ENCODE peak calls at places on chromosome 5, in nine cellular contexts. One of them, this sample, is unnamed.
A peak's percentile ranks its signal among the peaks of the same experiment; 100 is the strongest.

GRCh38 chr5:14593326-14594036 is 11.9 kb downstream of the OTULINL start:
- DNase-seq in neural progenitor cell: no peak
- DNase-seq in uterus: no peak
- DNase-seq in heart left ventricle: no peak
- DNase-seq in PC-3: no peak
- DNase-seq in BJ: no peak
- DNase-seq in WERI-Rb-1: no peak
- DNase-seq in left ventricle myocardium inferior: no peak
- DNase-seq in Peyer's patch: no peak
- DNase-seq in this sample: no peak

GRCh38 chr5:5616247-5616895 is 193.9 kb downstream of the ICE1 start:
- DNase-seq in WERI-Rb-1: peak; percentile 88
- DNase-seq in heart left ventricle: no peak
- DNase-seq in left ventricle myocardium inferior: no peak
- DNase-seq in uterus: no peak
- DNase-seq in PC-3: no peak
- DNase-seq in neural progenitor cell: peak; percentile 79
- DNase-seq in BJ: no peak
- DNase-seq in Peyer's patch: no peak
- DNase-seq in this sample: peak; percentile 63

GRCh38 chr5:57887851-57888621 is 405.4 kb upstream of the ACTBL2 start:
- DNase-seq in neural progenitor cell: peak; percentile 70
- DNase-seq in PC-3: peak; percentile 69
- DNase-seq in uterus: no peak
- DNase-seq in WERI-Rb-1: peak; percentile 69
- DNase-seq in heart left ventricle: no peak
- DNase-seq in BJ: no peak
- DNase-seq in Peyer's patch: no peak
- DNase-seq in left ventricle myocardium inferior: no peak
- DNase-seq in this sample: peak; percentile 55

GRCh38 chr5:178551059-178551458 is 39.1 kb downstream of the COL23A1 start:
- DNase-seq in left ventricle myocardium inferior: no peak
- DNase-seq in heart left ventricle: no peak
- DNase-seq in neural progenitor cell: no peak
- DNase-seq in Peyer's patch: no peak
- DNase-seq in PC-3: peak; percentile 60
- DNase-seq in BJ: no peak
- DNase-seq in WERI-Rb-1: no peak
- DNase-seq in uterus: no peak
- DNase-seq in this sample: no peak

GRCh38 chr5:128101676-128102075 is 18.1 kb downstream of the SLC12A2 start:
- DNase-seq in BJ: no peak
- DNase-seq in heart left ventricle: no peak
- DNase-seq in neural progenitor cell: no peak
- DNase-seq in uterus: no peak
- DNase-seq in WERI-Rb-1: no peak
- DNase-seq in left ventricle myocardium inferior: no peak
- DNase-seq in Peyer's patch: no peak
- DNase-seq in PC-3: no peak
- DNase-seq in this sample: no peak

GRCh38 chr5:29614202-29614601 is 1579.3 kb upstream of the CDH6 start:
- DNase-seq in neural progenitor cell: no peak
- DNase-seq in BJ: no peak
- DNase-seq in WERI-Rb-1: no peak
- DNase-seq in uterus: no peak
- DNase-seq in Peyer's patch: no peak
- DNase-seq in left ventricle myocardium inferior: no peak
- DNase-seq in heart left ventricle: no peak
- DNase-seq in PC-3: peak; percentile 68
- DNase-seq in this sample: no peak

GRCh38 chr5:103389362-103389761 is 130.8 kb downstream of the MACIR start:
- DNase-seq in WERI-Rb-1: no peak
- DNase-seq in PC-3: no peak
- DNase-seq in neural progenitor cell: peak; percentile 26
- DNase-seq in uterus: no peak
- DNase-seq in Peyer's patch: no peak
- DNase-seq in BJ: no peak
- DNase-seq in heart left ventricle: no peak
- DNase-seq in left ventricle myocardium inferior: no peak
- DNase-seq in this sample: no peak

GRCh38 chr5:38538161-38538560 is 18.3 kb downstream of the LIFR start:
- DNase-seq in uterus: no peak
- DNase-seq in WERI-Rb-1: no peak
- DNase-seq in PC-3: no peak
- DNase-seq in heart left ventricle: no peak
- DNase-seq in left ventricle myocardium inferior: no peak
- DNase-seq in neural progenitor cell: no peak
- DNase-seq in BJ: no peak
- DNase-seq in Peyer's patch: no peak
- DNase-seq in this sample: no peak

GRCh38 chr5:181243020-181243520 is 636 bp downstream of the RACK1 start:
- DNase-seq in BJ: no peak
- DNase-seq in neural progenitor cell: peak; percentile 25
- DNase-seq in heart left ventricle: no peak
- DNase-seq in PC-3: no peak
- DNase-seq in Peyer's patch: no peak
- DNase-seq in WERI-Rb-1: no peak
- DNase-seq in uterus: no peak
- DNase-seq in left ventricle myocardium inferior: no peak
- DNase-seq in this sample: no peak

GRCh38 chr5:181239062-181239663 is 4.5 kb downstream of the RACK1 start:
- DNase-seq in uterus: no peak
- DNase-seq in BJ: no peak
- DNase-seq in Peyer's patch: no peak
- DNase-seq in heart left ventricle: no peak
- DNase-seq in neural progenitor cell: no peak
- DNase-seq in left ventricle myocardium inferior: no peak
- DNase-seq in PC-3: no peak
- DNase-seq in WERI-Rb-1: no peak
- DNase-seq in this sample: no peak

GRCh38 chr5:181243521-181244307 is at the start of gene RACK1:
- DNase-seq in Peyer's patch: peak; percentile 94
- DNase-seq in BJ: peak; percentile 51
- DNase-seq in heart left ventricle: peak; percentile 90
- DNase-seq in WERI-Rb-1: peak; percentile 80
- DNase-seq in PC-3: peak; percentile 78
- DNase-seq in left ventricle myocardium inferior: peak; percentile 90
- DNase-seq in neural progenitor cell: peak; percentile 96
- DNase-seq in uterus: peak; percentile 86
- DNase-seq in this sample: peak; percentile 90

GRCh38 chr5:181242031-181242451 is 1.7 kb downstream of the RACK1 start:
- DNase-seq in left ventricle myocardium inferior: no peak
- DNase-seq in neural progenitor cell: no peak
- DNase-seq in WERI-Rb-1: no peak
- DNase-seq in Peyer's patch: no peak
- DNase-seq in heart left ventricle: no peak
- DNase-seq in BJ: no peak
- DNase-seq in uterus: no peak
- DNase-seq in PC-3: no peak
- DNase-seq in this sample: no peak

GRCh38 chr5:181241393-181241975 is 2.2 kb downstream of the RACK1 start:
- DNase-seq in heart left ventricle: no peak
- DNase-seq in neural progenitor cell: no peak
- DNase-seq in PC-3: peak; percentile 81
- DNase-seq in Peyer's patch: no peak
- DNase-seq in WERI-Rb-1: no peak
- DNase-seq in left ventricle myocardium inferior: no peak
- DNase-seq in BJ: no peak
- DNase-seq in uterus: no peak
- DNase-seq in this sample: no peak
- TF ChIP-seq CTCF in heart left ventricle: no peak
- TF ChIP-seq CTCF in neural progenitor cell: no peak
- TF ChIP-seq CTCF in PC-3: peak; percentile 22
- TF ChIP-seq CTCF in Peyer's patch: no peak
- TF ChIP-seq CTCF in WERI-Rb-1: no peak
- TF ChIP-seq CTCF in left ventricle myocardium inferior: no peak
- TF ChIP-seq CTCF in BJ: no peak
- TF ChIP-seq CTCF in uterus: no peak
- TF ChIP-seq CTCF in this sample: no peak

GRCh38 chr5:67163863-67164595 is 32.6 kb downstream of the CD180 start:
- DNase-seq in WERI-Rb-1: no peak
- DNase-seq in Peyer's patch: no peak
- DNase-seq in uterus: no peak
- DNase-seq in neural progenitor cell: no peak
- DNase-seq in left ventricle myocardium inferior: no peak
- DNase-seq in BJ: no peak
- DNase-seq in heart left ventricle: no peak
- DNase-seq in PC-3: no peak
- DNase-seq in this sample: no peak

GRCh38 chr5:67163231-67163756 is 33.3 kb downstream of the CD180 start:
- DNase-seq in heart left ventricle: peak; percentile 64
- DNase-seq in uterus: no peak
- DNase-seq in Peyer's patch: no peak
- DNase-seq in WERI-Rb-1: no peak
- DNase-seq in BJ: no peak
- DNase-seq in neural progenitor cell: no peak
- DNase-seq in left ventricle myocardium inferior: no peak
- DNase-seq in PC-3: no peak
- DNase-seq in this sample: no peak

GRCh38 chr5:67160985-67161384 is 35.6 kb downstream of the CD180 start:
- DNase-seq in left ventricle myocardium inferior: no peak
- DNase-seq in PC-3: peak; percentile 87
- DNase-seq in neural progenitor cell: no peak
- DNase-seq in WERI-Rb-1: no peak
- DNase-seq in uterus: no peak
- DNase-seq in Peyer's patch: no peak
- DNase-seq in BJ: peak; percentile 31
- DNase-seq in heart left ventricle: no peak
- DNase-seq in this sample: peak; percentile 48

GRCh38 chr5:67164856-67165523 is 31.6 kb downstream of the CD180 start:
- DNase-seq in neural progenitor cell: no peak
- DNase-seq in WERI-Rb-1: no peak
- DNase-seq in uterus: no peak
- DNase-seq in heart left ventricle: no peak
- DNase-seq in BJ: no peak
- DNase-seq in left ventricle myocardium inferior: no peak
- DNase-seq in Peyer's patch: no peak
- DNase-seq in PC-3: no peak
- DNase-seq in this sample: no peak

GRCh38 chr5:67161767-67162166 is 34.8 kb downstream of the CD180 start:
- DNase-seq in BJ: no peak
- DNase-seq in heart left ventricle: no peak
- DNase-seq in left ventricle myocardium inferior: no peak
- DNase-seq in PC-3: no peak
- DNase-seq in WERI-Rb-1: no peak
- DNase-seq in uterus: no peak
- DNase-seq in Peyer's patch: no peak
- DNase-seq in neural progenitor cell: no peak
- DNase-seq in this sample: no peak
- H3K36me3 ChIP-seq in BJ: peaks cover 4% of the 10 kb centered on the region
- H3K36me3 ChIP-seq in heart left ventricle: peaks cover 81% of the 10 kb centered on the region
- H3K36me3 ChIP-seq in left ventricle myocardium inferior: peaks cover 62% of the 10 kb centered on the region
- H3K36me3 ChIP-seq in PC-3: peaks cover 12% of the 10 kb centered on the region
- H3K36me3 ChIP-seq in WERI-Rb-1: no peaks in the 10 kb centered on the region
- H3K36me3 ChIP-seq in uterus: no peaks in the 10 kb centered on the region
- H3K36me3 ChIP-seq in Peyer's patch: no peaks in the 10 kb centered on the region
- H3K36me3 ChIP-seq in neural progenitor cell: no peaks in the 10 kb centered on the region
- H3K36me3 ChIP-seq in this sample: no peaks in the 10 kb centered on the region

DNA sequence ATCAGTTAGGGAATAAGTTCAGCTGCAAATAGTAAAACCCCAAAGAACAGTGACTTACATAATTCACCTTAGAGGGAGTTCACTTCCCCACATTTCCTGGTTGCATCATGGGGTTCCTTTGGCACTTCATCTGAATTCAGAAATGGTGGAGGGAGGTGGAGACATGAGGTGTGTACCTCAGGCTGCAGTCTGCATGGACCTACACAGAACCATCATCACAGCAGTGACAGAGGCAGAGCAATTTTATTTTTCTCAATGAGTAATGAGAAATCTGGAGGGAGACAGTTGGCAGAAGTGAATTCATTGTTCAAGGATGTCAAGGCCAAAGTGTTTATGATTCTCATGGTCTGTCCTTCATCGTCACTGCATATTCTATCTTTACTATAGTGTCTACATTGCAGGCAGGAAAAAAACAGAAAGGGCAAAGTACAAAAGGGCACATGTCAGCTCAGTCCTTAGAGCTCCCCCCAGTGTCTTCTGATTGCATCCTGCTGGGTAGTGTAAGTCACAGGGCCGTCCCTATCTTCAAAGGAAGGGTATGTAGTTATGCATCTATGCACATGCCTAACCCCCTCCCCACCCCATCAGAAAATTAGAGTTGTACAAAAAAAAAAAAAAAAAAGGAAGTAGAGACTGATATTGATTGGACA is 132.8 kb upstream of the APC start:
- DNase-seq in BJ: no peak
- DNase-seq in left ventricle myocardium inferior: no peak
- DNase-seq in uterus: no peak
- DNase-seq in WERI-Rb-1: no peak
- DNase-seq in heart left ventricle: no peak
- DNase-seq in PC-3: peak; percentile 28
- DNase-seq in neural progenitor cell: peak; percentile 52
- DNase-seq in Peyer's patch: peak; percentile 64
- DNase-seq in this sample: no peak
- TF ChIP-seq CTCF in BJ: no peak
- TF ChIP-seq CTCF in left ventricle myocardium inferior: peak; percentile 45
- TF ChIP-seq CTCF in uterus: no peak
- TF ChIP-seq CTCF in WERI-Rb-1: peak; percentile 53
- TF ChIP-seq CTCF in heart left ventricle: peak; percentile 28
- TF ChIP-seq CTCF in PC-3: peak; percentile 50
- TF ChIP-seq CTCF in neural progenitor cell: peak; percentile 50
- TF ChIP-seq CTCF in Peyer's patch: no peak
- TF ChIP-seq CTCF in this sample: peak; percentile 24

GRCh38 chr5:177433658-177434217 is 7.3 kb downstream of the GRK6 start:
- DNase-seq in heart left ventricle: no peak
- DNase-seq in BJ: no peak
- DNase-seq in left ventricle myocardium inferior: no peak
- DNase-seq in uterus: no peak
- DNase-seq in neural progenitor cell: no peak
- DNase-seq in Peyer's patch: no peak
- DNase-seq in WERI-Rb-1: no peak
- DNase-seq in PC-3: no peak
- DNase-seq in this sample: no peak

GRCh38 chr5:177430972-177431316 is 4.5 kb downstream of the GRK6 start:
- DNase-seq in BJ: no peak
- DNase-seq in Peyer's patch: no peak
- DNase-seq in uterus: no peak
- DNase-seq in WERI-Rb-1: no peak
- DNase-seq in left ventricle myocardium inferior: no peak
- DNase-seq in PC-3: no peak
- DNase-seq in neural progenitor cell: no peak
- DNase-seq in heart left ventricle: no peak
- DNase-seq in this sample: no peak

GRCh38 chr5:177431317-177432142 is 5.1 kb downstream of the GRK6 start:
- DNase-seq in Peyer's patch: peak; percentile 94
- DNase-seq in WERI-Rb-1: no peak
- DNase-seq in PC-3: no peak
- DNase-seq in heart left ventricle: peak; percentile 80
- DNase-seq in neural progenitor cell: no peak
- DNase-seq in BJ: no peak
- DNase-seq in left ventricle myocardium inferior: peak; percentile 36
- DNase-seq in uterus: no peak
- DNase-seq in this sample: peak; percentile 79

GRCh38 chr5:177432905-177433657 is 6.6 kb downstream of the GRK6 start:
- DNase-seq in uterus: no peak
- DNase-seq in heart left ventricle: no peak
- DNase-seq in neural progenitor cell: no peak
- DNase-seq in BJ: no peak
- DNase-seq in left ventricle myocardium inferior: no peak
- DNase-seq in PC-3: no peak
- DNase-seq in Peyer's patch: no peak
- DNase-seq in WERI-Rb-1: no peak
- DNase-seq in this sample: no peak

DNA sequence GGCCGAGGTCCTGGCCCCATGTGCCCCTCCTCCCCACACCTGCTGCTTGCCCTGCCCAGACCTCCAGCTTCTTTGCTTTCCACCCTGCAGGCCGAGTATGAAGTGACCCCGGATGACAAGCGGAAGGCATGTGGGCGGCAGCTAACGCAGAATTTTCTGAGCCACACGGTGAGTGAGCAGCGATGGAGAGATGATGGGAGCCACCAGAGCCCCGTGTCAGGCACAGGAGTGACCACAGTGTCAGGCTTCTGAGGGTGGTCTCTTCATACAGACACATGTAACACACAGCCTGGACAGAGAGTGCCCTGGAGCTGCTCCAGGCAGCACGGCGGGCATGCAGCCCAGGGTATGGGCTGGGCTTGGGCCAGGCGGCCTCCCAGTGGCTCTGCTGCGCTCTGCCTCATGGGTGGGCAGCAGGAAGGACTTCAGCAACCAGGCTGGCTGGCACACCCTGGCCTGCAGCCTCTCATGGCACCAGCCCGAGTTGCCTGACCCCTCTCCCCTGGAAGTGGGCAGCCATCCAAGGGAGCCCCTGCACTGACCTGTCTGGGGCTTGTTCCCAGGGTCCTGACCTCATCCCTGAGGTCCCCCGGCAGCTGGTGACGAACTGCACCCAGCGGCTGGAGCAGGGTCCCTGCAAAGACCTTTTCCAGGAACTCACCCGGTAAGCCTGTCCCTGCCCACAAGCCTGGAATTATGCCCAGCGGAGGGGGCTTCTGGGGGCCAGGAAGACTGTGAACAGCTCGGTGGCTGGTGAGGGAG is 5.8 kb downstream of the GRK6 start:
- DNase-seq in PC-3: no peak
- DNase-seq in heart left ventricle: peak; percentile 76
- DNase-seq in left ventricle myocardium inferior: peak; percentile 64
- DNase-seq in WERI-Rb-1: no peak
- DNase-seq in neural progenitor cell: no peak
- DNase-seq in BJ: no peak
- DNase-seq in uterus: no peak
- DNase-seq in Peyer's patch: no peak
- DNase-seq in this sample: peak; percentile 46
- H3K36me3 ChIP-seq in PC-3: peaks cover 11% of the 10 kb centered on the region
- H3K36me3 ChIP-seq in heart left ventricle: peaks cover 62% of the 10 kb centered on the region
- H3K36me3 ChIP-seq in left ventricle myocardium inferior: peaks cover 55% of the 10 kb centered on the region
- H3K36me3 ChIP-seq in WERI-Rb-1: peaks cover 3% of the 10 kb centered on the region
- H3K36me3 ChIP-seq in neural progenitor cell: no peaks in the 10 kb centered on the region
- H3K36me3 ChIP-seq in BJ: peaks cover 36% of the 10 kb centered on the region
- H3K36me3 ChIP-seq in uterus: no peaks in the 10 kb centered on the region
- H3K36me3 ChIP-seq in Peyer's patch: no peaks in the 10 kb centered on the region
- H3K36me3 ChIP-seq in this sample: peaks cover 45% of the 10 kb centered on the region